ENCODE peak calls at places on chromosomes 5 and 9, in five cellular contexts. A is HCT116, M is MM.1S, P is H1, N is HepG2. T is an unnamed sample.

GRCh38 chr9:110996436-110997224 is 41.6 kb downstream of the LPAR1 start:
- DNase-seq in N (no peak), M (no peak), P (no peak), A (no peak), T (peak; percentile 72)

GRCh38 chr5:168753691-168754254 is 174.6 kb upstream of the PANK3 start:
- DNase-seq in M (no peak), P (no peak), N (no peak), A (no peak), T (no peak)

GRCh38 chr5:31427013-31427783 is 104.7 kb downstream of the DROSHA start:
- DNase-seq in A (no peak), M (no peak), N (no peak), P (no peak), T (no peak)

GRCh38 chr9:113520109-113520642 is 56.6 kb downstream of the RGS3 start:
- DNase-seq in N (no peak), M (no peak), P (no peak), A (no peak), T (no peak)

GRCh38 chr9:33164138-33164809 is 2.9 kb downstream of the B4GALT1 start:
- DNase-seq in A (no peak), M (no peak), P (no peak), N (no peak), T (no peak)

GRCh38 chr5:103894882-103895281 is 332.3 kb upstream of the NUDT12 start:
- DNase-seq in A (no peak), N (no peak), P (no peak), M (no peak), T (no peak)

GRCh38 chr5:676699-677076 is 16.5 kb downstream of the TPPP start:
- DNase-seq in M (no peak), A (no peak), N (no peak), P (no peak), T (no peak)

GRCh38 chr9:83596899-83597504 is 25.9 kb upstream of the IDNK start:
- DNase-seq in A (peak; percentile 27), N (no peak), M (peak; percentile 31), P (peak; percentile 87), T (no peak)

GRCh38 chr9:128160603-128160987 is 530 bp downstream of the BBLN start:
- DNase-seq in N (no peak), M (peak; percentile 43), P (no peak), A (no peak), T (no peak)

GRCh38 chr5:60463179-60463868 is 236.6 kb downstream of the DEPDC1B start:
- DNase-seq in A (no peak), P (no peak), N (peak; percentile 81), M (no peak), T (no peak)

GRCh38 chr5:136210259-136210658 is 17.3 kb upstream of the SMIM32 start:
- DNase-seq in A (no peak), M (no peak), P (no peak), N (no peak), T (no peak)

GRCh38 chr9:96478829-96479371 is 28.9 kb downstream of the HABP4 start:
- DNase-seq in P (no peak), N (no peak), A (no peak), M (no peak), T (no peak)

GRCh38 chr9:71285191-71285656 is 163.8 kb upstream of the TRPM3 start:
- DNase-seq in A (peak; percentile 43), P (peak; percentile 65), N (peak; percentile 62), M (peak; percentile 71), T (peak; percentile 34)

GRCh38 chr5:72066658-72067057 is 40.6 kb upstream of the MAP1B start:
- DNase-seq in A (peak; percentile 10), N (no peak), M (no peak), P (no peak), T (no peak)

GRCh38 chr9:38243993-38244392 is 148.5 kb upstream of the ALDH1B1 start:
- DNase-seq in A (no peak), M (no peak), N (no peak), P (peak; percentile 14), T (no peak)

GRCh38 chr5:106093149-106093548 is 1577.6 kb downstream of the EFNA5 start:
- DNase-seq in M (no peak), P (no peak), N (no peak), A (no peak), T (no peak)

GRCh38 chr9:25678846-25679360 is 659 bp upstream of the TUSC1 start:
- DNase-seq in A (no peak), N (no peak), P (no peak), M (no peak), T (no peak)

GRCh38 chr9:129412814-129413536 is 207.9 kb downstream of the C9orf50 start:
- DNase-seq in P (no peak), N (no peak), M (peak; percentile 40), A (no peak), T (no peak)

GRCh38 chr5:91938441-91938840 is 555.3 kb upstream of the ARRDC3 start:
- DNase-seq in A (no peak), N (no peak), P (no peak), M (no peak), T (no peak)

GRCh38 chr5:154868702-154869101 is 10.3 kb downstream of the CNOT8 start:
- DNase-seq in A (no peak), P (no peak), M (no peak), N (no peak), T (no peak)

GRCh38 chr9:120080781-120081180 is 499.2 kb downstream of the CDK5RAP2 start:
- DNase-seq in M (no peak), N (no peak), A (no peak), P (no peak), T (no peak)

GRCh38 chr9:26802921-26803320 is 89.7 kb downstream of the CAAP1 start:
- DNase-seq in P (no peak), N (no peak), A (no peak), M (no peak), T (no peak)

GRCh38 chr5:64958757-64959391 is 190.1 kb downstream of the CWC27 start:
- DNase-seq in A (peak; percentile 7), P (no peak), N (peak; percentile 11), M (peak; percentile 43), T (no peak)

GRCh38 chr9:87322840-87323635 is 174.6 kb upstream of the DAPK1 start:
- DNase-seq in M (no peak), A (no peak), P (no peak), N (no peak), T (no peak)

GRCh38 chr9:33290994-33291397 is 680 bp downstream of the NFX1 start:
- DNase-seq in N (peak; percentile 54), A (peak; percentile 60), P (no peak), M (peak; percentile 16), T (no peak)

GRCh38 chr9:117687532-117687931 is 16.7 kb upstream of the TLR4 start:
- DNase-seq in M (no peak), N (no peak), P (no peak), A (no peak), T (no peak)

GRCh38 chr9:112038017-112038408 is 137.1 kb downstream of the SUSD1 start:
- DNase-seq in A (no peak), M (no peak), P (no peak), N (no peak), T (no peak)

GRCh38 chr5:76685598-76686169 is 30.2 kb upstream of the F2R start:
- DNase-seq in A (no peak), P (no peak), N (peak; percentile 45), M (no peak), T (no peak)

GRCh38 chr5:132394681-132395259 is 25.3 kb downstream of the SLC22A5 start:
- DNase-seq in P (no peak), N (no peak), A (no peak), M (no peak), T (no peak)

GRCh38 chr5:180208435-180209081 is 453 bp downstream of the RASGEF1C start:
- DNase-seq in N (no peak), M (no peak), A (no peak), P (peak; percentile 67), T (no peak)
- TF ChIP-seq EZH2 in N (no peak), M (no peak), A (no peak), P (no peak), T (no peak)

GRCh38 chr9:19788614-19789271 is at the start of gene SLC24A2:
- DNase-seq in N (no peak), M (no peak), P (peak; percentile 73), A (no peak), T (no peak)
- TF ChIP-seq EZH2 in N (no peak), M (no peak), P (no peak), A (no peak), T (peak; percentile 76)

GRCh38 chr5:176809544-176810083 is 745 bp upstream of the UNC5A start:
- DNase-seq in M (no peak), N (no peak), A (no peak), P (peak; percentile 67), T (no peak)
- TF ChIP-seq EZH2 in M (no peak), N (peak; percentile 83), A (no peak), P (peak; percentile 68), T (no peak)

DNA sequence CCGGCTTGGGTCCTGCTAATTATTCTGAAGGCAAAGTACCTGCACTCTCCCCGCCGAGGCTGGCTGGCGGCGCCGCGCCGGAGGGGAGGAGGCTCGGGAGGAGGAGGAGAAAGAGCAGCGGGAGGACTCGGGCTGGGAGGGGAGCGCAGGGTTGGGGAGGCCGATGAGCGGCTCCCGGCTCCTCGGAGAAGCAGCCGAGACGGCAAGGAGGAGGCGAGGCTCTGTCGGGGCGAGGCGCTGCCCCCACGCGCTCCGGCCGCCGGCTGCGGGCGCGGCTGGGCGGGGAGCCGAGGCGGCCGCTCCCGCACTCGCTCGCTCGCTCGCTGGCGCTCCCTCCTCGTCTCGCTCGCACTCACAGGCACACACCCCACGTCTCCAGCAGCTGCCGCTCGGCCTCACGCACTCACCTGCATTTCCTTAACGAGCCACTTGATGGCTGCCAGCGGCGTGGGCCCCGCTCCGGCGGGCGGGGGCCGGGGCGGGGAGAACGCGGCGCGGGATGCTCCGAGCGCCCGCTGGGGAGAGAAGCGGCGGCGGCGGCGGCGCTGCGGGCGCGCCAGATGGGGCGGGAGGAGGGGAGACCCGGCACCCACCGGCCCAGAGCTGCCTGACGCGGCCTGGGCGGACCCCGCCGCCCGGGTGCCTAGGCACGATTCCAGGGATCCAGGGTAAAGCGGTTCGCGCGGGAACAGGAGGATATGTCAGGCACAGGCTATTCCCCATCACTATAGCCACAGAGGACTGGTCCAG is at the start of gene PTPRD:
- DNase-seq in M (peak; percentile 86), N (peak; percentile 32), A (no peak), P (peak; percentile 79), T (no peak)
- TF ChIP-seq EZH2 in M (no peak), N (no peak), A (no peak), P (no peak), T (no peak)

DNA sequence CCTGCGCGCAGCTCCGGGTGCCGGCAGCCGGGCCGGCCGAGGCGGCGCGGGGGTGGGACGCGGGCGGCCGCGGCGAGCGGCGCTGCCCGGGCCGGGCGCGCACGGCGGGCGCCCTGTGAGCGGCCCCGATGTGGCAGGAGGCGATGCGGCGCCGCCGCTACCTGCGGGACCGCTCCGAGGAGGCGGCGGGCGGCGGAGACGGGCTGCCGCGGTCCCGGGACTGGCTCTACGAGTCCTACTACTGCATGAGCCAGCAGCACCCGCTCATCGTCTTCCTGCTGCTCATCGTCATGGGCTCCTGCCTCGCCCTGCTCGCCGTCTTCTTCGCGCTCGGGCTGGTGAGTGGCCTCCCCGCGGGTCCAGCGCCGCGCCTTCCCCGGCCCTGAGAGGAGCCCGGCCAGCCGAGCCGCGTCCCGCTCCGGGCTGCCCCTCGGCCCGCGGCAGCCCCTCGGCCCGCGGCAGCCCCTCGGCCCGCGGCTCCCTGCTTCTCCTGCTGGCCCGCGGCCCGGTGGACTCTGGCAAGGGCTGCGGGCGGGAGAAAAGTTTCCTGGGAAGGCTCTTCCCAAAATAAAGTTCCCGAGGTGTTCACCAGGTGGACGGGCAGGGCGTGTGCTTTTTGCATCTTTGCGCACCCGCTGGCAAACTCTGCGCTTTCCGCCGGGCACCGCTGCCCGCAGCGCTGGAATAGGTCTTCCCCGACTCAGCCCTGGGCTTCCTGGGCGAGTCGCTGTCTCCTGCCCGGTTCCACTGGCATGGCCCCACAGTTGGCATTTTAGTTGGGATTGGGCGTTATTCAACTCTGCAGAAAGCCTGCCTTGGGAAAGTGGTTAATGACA is 449 bp downstream of the ADCY2 start:
- DNase-seq in A (no peak), N (no peak), P (no peak), M (peak; percentile 9), T (no peak)
- TF ChIP-seq EZH2 in A (no peak), N (peak; percentile 94), P (no peak), M (no peak), T (peak; percentile 92)